ENCODE peak calls at places on chromosomes 16 and 17, in ten cellular contexts. S is GM10248; D is mesothelial cell of epicardium; P is activated CD8-positive, alpha-beta T cell treated with anti-CD3 and anti-CD28 coated beads for 36 hours; Z is fibroblast of the aortic adventitia; N is WTC11; J is thoracic aorta; K is upper lobe of right lung; B is cardiac fibroblast; V is IMR-90. E is an unnamed sample.

GRCh38 chr17:41393294-41393693 is 4.1 kb downstream of the KRT31 start:
- DNase-seq in S (no peak), D (no peak), P (no peak), Z (peak), N (no peak), J (no peak), K (no peak), B (peak), V (no peak), E (no peak)

GRCh38 chr17:81434079-81434478 is 38.8 kb downstream of the BAHCC1 start:
- DNase-seq in S (no peak), D (no peak), P (no peak), Z (no peak), N (no peak), J (no peak), K (no peak), B (peak), V (no peak), E (no peak)

GRCh38 chr16:84209989-84210388 is 19.0 kb downstream of the ADAD2 start:
- DNase-seq in S (no peak), D (no peak), P (peak), Z (no peak), N (no peak), J (no peak), K (no peak), B (no peak), V (peak), E (no peak)

GRCh38 chr17:81518113-81518784 is 5.7 kb upstream of the ACTG1 start:
- DNase-seq in S (no peak), D (no peak), P (no peak), Z (no peak), N (no peak), J (no peak), K (no peak), B (no peak), V (no peak), E (no peak)

GRCh38 chr16:73280366-73280765 is 232.4 kb upstream of the ZFHX3 start:
- DNase-seq in S (no peak), D (no peak), P (no peak), Z (no peak), N (no peak), J (no peak), K (no peak), B (no peak), V (no peak), E (no peak)

GRCh38 chr17:50830298-50830697 is 5.1 kb upstream of the WFIKKN2 start:
- DNase-seq in S (no peak), D (no peak), P (no peak), Z (peak), N (no peak), J (no peak), K (no peak), B (peak), V (no peak), E (no peak)

GRCh38 chr17:56074366-56074765 is 78.9 kb upstream of the ANKFN1 start:
- DNase-seq in S (no peak), D (no peak), P (no peak), Z (no peak), N (no peak), J (no peak), K (no peak), B (no peak), V (no peak), E (no peak)

GRCh38 chr16:6193718-6194117 is 1096.1 kb upstream of the EEF2KMT start:
- DNase-seq in S (no peak), D (peak), P (no peak), Z (no peak), N (no peak), J (no peak), K (no peak), B (no peak), V (no peak), E (no peak)

GRCh38 chr16:51359141-51359960 is 208.3 kb upstream of the SALL1 start:
- DNase-seq in S (no peak), D (no peak), P (no peak), Z (peak), N (peak), J (no peak), K (no peak), B (peak), V (peak), E (no peak)

GRCh38 chr16:89842471-89843408 is 14.5 kb downstream of the SPIRE2 start:
- DNase-seq in S (no peak), D (no peak), P (no peak), Z (peak), N (no peak), J (no peak), K (no peak), B (peak), V (peak), E (no peak)

GRCh38 chr17:82702161-82702932 is 3.8 kb upstream of the RAB40B start:
- DNase-seq in S (no peak), D (no peak), P (no peak), Z (no peak), N (no peak), J (no peak), K (no peak), B (no peak), V (no peak), E (no peak)

GRCh38 chr16:57094911-57095310 is 2.5 kb downstream of the CPNE2 start:
- DNase-seq in S (no peak), D (no peak), P (no peak), Z (no peak), N (no peak), J (no peak), K (no peak), B (no peak), V (no peak), E (no peak)

GRCh38 chr16:67296422-67296821 is 17.1 kb downstream of the PLEKHG4 start:
- DNase-seq in S (no peak), D (no peak), P (no peak), Z (peak), N (no peak), J (no peak), K (no peak), B (peak), V (peak), E (no peak)

GRCh38 chr16:10370096-10370726 is 15.7 kb upstream of the ATF7IP2 start:
- DNase-seq in S (no peak), D (no peak), P (no peak), Z (no peak), N (no peak), J (no peak), K (no peak), B (no peak), V (no peak), E (no peak)

GRCh38 chr17:31310260-31310659 is 3.6 kb downstream of the EVI2B start:
- DNase-seq in S (no peak), D (no peak), P (peak), Z (no peak), N (no peak), J (no peak), K (no peak), B (no peak), V (no peak), E (no peak)

GRCh38 chr16:57736419-57737281 is 1.1 kb downstream of the KATNB1 start:
- DNase-seq in S (no peak), D (no peak), P (peak), Z (peak), N (peak), J (no peak), K (peak), B (peak), V (peak), E (no peak)

GRCh38 chr16:27483083-27483437 is 66.7 kb downstream of the GTF3C1 start:
- DNase-seq in S (no peak), D (no peak), P (no peak), Z (no peak), N (no peak), J (no peak), K (no peak), B (no peak), V (no peak), E (no peak)

GRCh38 chr17:82881900-82882714 is 42.3 kb upstream of the ZNF750 start:
- DNase-seq in S (no peak), D (no peak), P (no peak), Z (peak), N (no peak), J (no peak), K (peak), B (no peak), V (no peak), E (no peak)

GRCh38 chr17:48023408-48024148 is 14.0 kb downstream of the COPZ2 start:
- DNase-seq in S (no peak), D (peak), P (peak), Z (peak), N (peak), J (peak), K (peak), B (peak), V (peak), E (no peak)

GRCh38 chr17:7403043-7403901 is 625 bp downstream of the TMEM256 start:
- DNase-seq in S (no peak), D (no peak), P (peak), Z (no peak), N (peak), J (peak), K (peak), B (no peak), V (no peak), E (no peak)

GRCh38 chr16:13988038-13988437 is 68.1 kb downstream of the ERCC4 start:
- DNase-seq in S (no peak), D (no peak), P (no peak), Z (no peak), N (no peak), J (no peak), K (no peak), B (no peak), V (no peak), E (no peak)

GRCh38 chr17:82231562-82232321 is 2.9 kb downstream of the SLC16A3 start:
- DNase-seq in S (no peak), D (no peak), P (peak), Z (peak), N (peak), J (no peak), K (peak), B (peak), V (peak), E (no peak)

GRCh38 chr16:51151951-51152663 is 1.0 kb upstream of the SALL1 start:
- DNase-seq in S (no peak), D (no peak), P (no peak), Z (peak), N (peak), J (no peak), K (no peak), B (peak), V (peak), E (no peak)

GRCh38 chr17:81576621-81577277 is 24.6 kb upstream of the FAAP100 start:
- DNase-seq in S (no peak), D (no peak), P (no peak), Z (peak), N (no peak), J (no peak), K (no peak), B (peak), V (peak), E (no peak)

GRCh38 chr17:79159471-79159870 is 84.8 kb downstream of the ENGASE start:
- DNase-seq in S (no peak), D (no peak), P (no peak), Z (no peak), N (no peak), J (no peak), K (no peak), B (no peak), V (no peak), E (no peak)

GRCh38 chr17:45851464-45851863 is 6.8 kb downstream of the SPPL2C start:
- DNase-seq in S (no peak), D (no peak), P (no peak), Z (no peak), N (no peak), J (no peak), K (no peak), B (no peak), V (no peak), E (no peak)

GRCh38 chr16:88353232-88353631 is 29.5 kb upstream of the ZNF469 start:
- DNase-seq in S (no peak), D (no peak), P (no peak), Z (no peak), N (no peak), J (no peak), K (no peak), B (no peak), V (no peak), E (no peak)

GRCh38 chr17:17509601-17510425 is 13.6 kb upstream of the RASD1 start:
- DNase-seq in S (no peak), D (no peak), P (no peak), Z (no peak), N (no peak), J (no peak), K (no peak), B (no peak), V (no peak), E (no peak)

GRCh38 chr17:37110816-37111215 is 162.1 kb downstream of the AATF start:
- DNase-seq in S (no peak), D (no peak), P (no peak), Z (no peak), N (no peak), J (no peak), K (no peak), B (no peak), V (no peak), E (no peak)

GRCh38 chr16:62929593-62929992 is 893.4 kb upstream of the CDH8 start:
- DNase-seq in S (no peak), D (no peak), P (no peak), Z (no peak), N (no peak), J (no peak), K (no peak), B (no peak), V (no peak), E (no peak)

GRCh38 chr17:18315498-18316360 is 636 bp downstream of the SMCR8 start:
- DNase-seq in S (no peak), D (no peak), P (peak), Z (no peak), N (no peak), J (no peak), K (no peak), B (no peak), V (peak), E (no peak)

GRCh38 chr16:70410736-70411135 is 28.2 kb downstream of the ST3GAL2 start:
- DNase-seq in S (no peak), D (no peak), P (no peak), Z (no peak), N (no peak), J (no peak), K (no peak), B (no peak), V (no peak), E (no peak)

GRCh38 chr16:54447606-54448440 is 161.2 kb upstream of the IRX3 start:
- DNase-seq in S (no peak), D (no peak), P (no peak), Z (peak), N (no peak), J (no peak), K (no peak), B (peak), V (peak), E (no peak)

GRCh38 chr17:81381632-81382577 is 13.4 kb upstream of the BAHCC1 start:
- DNase-seq in S (no peak), D (no peak), P (no peak), Z (no peak), N (peak), J (no peak), K (peak), B (no peak), V (no peak), E (no peak)

GRCh38 chr17:7107795-7108559 is 6.6 kb downstream of the ASGR2 start:
- DNase-seq in S (no peak), D (no peak), P (no peak), Z (no peak), N (no peak), J (no peak), K (no peak), B (no peak), V (no peak), E (no peak)

GRCh38 chr17:48795444-48796162 is 21.4 kb downstream of the TTLL6 start:
- DNase-seq in S (no peak), D (no peak), P (no peak), Z (peak), N (no peak), J (no peak), K (no peak), B (peak), V (peak), E (no peak)

GRCh38 chr16:66940236-66940635 is 4.9 kb downstream of the CES2 start:
- DNase-seq in S (no peak), D (no peak), P (no peak), Z (no peak), N (no peak), J (no peak), K (no peak), B (no peak), V (no peak), E (no peak)

GRCh38 chr16:47774661-47775060 is 313.5 kb downstream of the PHKB start:
- DNase-seq in S (no peak), D (no peak), P (no peak), Z (peak), N (peak), J (no peak), K (no peak), B (peak), V (peak), E (no peak)

GRCh38 chr17:61349350-61349749 is 50.3 kb upstream of the TBX2 start:
- DNase-seq in S (no peak), D (no peak), P (peak), Z (peak), N (no peak), J (no peak), K (no peak), B (no peak), V (no peak), E (no peak)

DNA sequence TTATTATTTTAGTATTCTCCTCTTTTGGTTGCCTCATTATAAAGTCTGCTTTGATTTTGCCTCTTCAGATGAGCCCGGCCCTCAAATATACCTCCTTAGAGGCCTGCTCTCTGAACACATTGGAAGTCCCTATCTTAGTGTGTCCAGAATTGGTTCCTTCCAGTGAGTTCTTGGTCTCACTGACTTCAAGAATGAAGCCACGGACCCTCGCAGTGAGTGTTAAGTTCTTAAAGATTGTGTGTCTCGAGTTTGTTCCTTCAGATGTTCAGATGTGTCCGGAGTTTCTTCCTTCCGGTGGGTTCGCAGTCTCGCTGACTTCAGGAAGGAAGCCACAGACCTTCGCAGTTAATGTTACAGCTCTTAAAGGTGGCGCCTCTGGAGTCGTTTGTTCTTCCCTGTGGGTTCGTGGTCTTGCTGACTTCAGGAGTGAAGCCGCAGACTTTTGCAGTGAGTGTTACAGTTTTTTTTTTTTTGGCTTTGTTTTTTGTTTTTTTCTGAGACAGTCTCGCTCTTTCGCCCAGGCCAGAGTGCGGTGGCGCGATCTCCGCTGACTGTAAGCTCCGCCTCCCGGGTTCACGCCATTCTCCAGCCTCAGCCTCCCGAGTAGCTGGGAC is 45.8 kb upstream of the NOS2 start:
- DNase-seq in S (no peak), D (no peak), P (peak), Z (no peak), N (no peak), J (no peak), K (no peak), B (no peak), V (no peak), E (no peak)
- TF ChIP-seq CTCF in S (no peak), D (no peak), P (no peak), Z (no peak), N (no peak), J (no peak), K (no peak), B (no peak), V (no peak), E (no peak)

GRCh38 chr16:3030128-3030871 is 6.4 kb downstream of the BICDL2 start:
- DNase-seq in S (no peak), D (no peak), P (no peak), Z (no peak), N (no peak), J (no peak), K (no peak), B (no peak), V (no peak), E (no peak)

GRCh38 chr16:3029499-3030127 is 5.8 kb downstream of the THOC6 start:
- DNase-seq in S (no peak), D (no peak), P (peak), Z (peak), N (no peak), J (no peak), K (no peak), B (peak), V (peak), E (no peak)

GRCh38 chr16:3027983-3028715 is 4.3 kb downstream of the THOC6 start:
- DNase-seq in S (peak), D (peak), P (peak), Z (peak), N (peak), J (no peak), K (peak), B (peak), V (peak), E (peak)

GRCh38 chr16:3027488-3027795 is 3.6 kb downstream of the THOC6 start:
- DNase-seq in S (no peak), D (no peak), P (no peak), Z (no peak), N (no peak), J (no peak), K (no peak), B (no peak), V (no peak), E (no peak)

GRCh38 chr16:3028716-3029319 is 5.0 kb downstream of the THOC6 start:
- DNase-seq in S (no peak), D (no peak), P (no peak), Z (no peak), N (no peak), J (no peak), K (no peak), B (no peak), V (no peak), E (no peak)
- TF ChIP-seq CTCF in S (no peak), D (no peak), P (no peak), Z (no peak), N (no peak), J (no peak), K (no peak), B (no peak), V (no peak), E (no peak)

DNA sequence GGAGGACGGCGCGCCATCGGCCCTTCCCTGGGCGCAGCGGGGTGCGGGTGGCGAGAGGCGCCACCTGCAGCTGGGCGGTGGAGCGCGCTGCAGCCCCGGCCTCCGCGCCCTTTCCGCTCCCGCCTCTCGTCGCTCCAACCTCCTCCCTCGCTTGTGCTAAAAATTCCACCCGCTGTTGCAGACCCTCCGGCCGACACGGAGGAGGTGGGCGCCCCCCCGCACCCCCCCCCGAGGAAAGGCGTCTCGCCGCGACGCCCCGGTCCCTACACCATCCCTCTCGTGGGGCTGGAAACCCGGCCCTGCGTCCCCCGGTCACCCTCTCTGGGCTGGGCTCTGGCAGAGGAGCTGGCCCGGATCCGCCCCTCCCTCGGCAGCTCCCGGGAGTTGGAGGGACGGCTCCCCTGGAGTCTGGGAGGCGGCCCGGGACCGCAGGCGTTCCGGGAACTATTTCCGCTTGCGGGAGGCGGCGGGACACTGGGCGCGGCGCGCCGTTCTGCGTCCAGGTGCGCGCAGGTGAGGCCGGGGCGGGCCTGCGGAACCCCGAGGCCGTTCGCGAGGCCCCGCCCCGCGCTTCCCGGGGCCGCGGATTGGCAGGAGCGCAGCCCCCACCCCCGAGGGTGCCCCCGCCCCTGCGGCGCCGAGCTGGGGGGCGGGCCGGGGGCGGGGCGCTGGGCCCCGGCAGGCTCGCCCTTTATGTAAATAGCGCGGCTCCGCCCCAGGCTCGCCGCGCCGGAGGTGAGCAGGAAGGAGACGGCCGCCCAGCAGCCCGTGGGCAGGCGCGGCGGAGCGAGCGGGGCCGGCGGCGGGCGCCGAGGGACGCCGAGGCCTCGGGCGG is at the start of gene LLGL2:
- DNase-seq in S (peak), D (peak), P (peak), Z (no peak), N (peak), J (no peak), K (peak), B (peak), V (peak), E (peak)
- TF ChIP-seq CTCF in S (peak), D (no peak), P (no peak), Z (no peak), N (no peak), J (peak), K (peak), B (no peak), V (peak), E (peak)

GRCh38 chr16:21101631-21102420 is 48.8 kb downstream of the DNAH3 start:
- DNase-seq in S (no peak), D (no peak), P (peak), Z (peak), N (peak), J (no peak), K (no peak), B (peak), V (peak), E (peak)
- TF ChIP-seq CTCF in S (peak), D (no peak), P (peak), Z (peak), N (peak), J (no peak), K (peak), B (peak), V (peak), E (peak)

E was measured in D721Med.